ENCODE peak calls at places on chromosomes 7 and 10, in nine cellular contexts. T is colonic mucosa, R is K562, A is lower leg skin, X is pancreas, Y is GM13977, Z is omental fat pad, P is RWPE1, Q is brain microvascular endothelial cell. H is an unnamed sample.

GRCh38 chr10:131000737-131001136 is 310.8 kb downstream of the TCERG1L start:
- DNase-seq in P (no peak), Y (no peak), X (no peak), A (no peak), Q (no peak), Z (no peak), R (no peak), T (no peak), H (no peak)

GRCh38 chr7:8068892-8069686 is 100.5 kb downstream of the GLCCI1 start:
- DNase-seq in R (no peak), P (no peak), Y (no peak), X (no peak), A (no peak), Z (no peak), Q (no peak), T (no peak), H (no peak)

GRCh38 chr7:73429622-73430505 is 3.7 kb upstream of the FZD9 start:
- DNase-seq in T (no peak), Y (no peak), Z (no peak), X (no peak), R (no peak), A (no peak), Q (no peak), P (no peak), H (no peak)

GRCh38 chr7:155565596-155565995 is 19.2 kb upstream of the CNPY1 start:
- DNase-seq in Q (no peak), Y (no peak), X (no peak), R (no peak), T (no peak), A (no peak), P (no peak), Z (no peak), H (no peak)

GRCh38 chr7:93717217-93717900 is 142.8 kb upstream of the CALCR start:
- DNase-seq in A (no peak), R (no peak), X (no peak), Y (no peak), Z (no peak), T (no peak), Q (peak; percentile 28), P (peak; percentile 34), H (no peak)

GRCh38 chr10:92407305-92408016 is 116.5 kb downstream of the MARCHF5 start:
- DNase-seq in T (no peak), R (no peak), Y (no peak), Q (no peak), X (no peak), P (no peak), Z (no peak), A (peak; percentile 30), H (no peak)

GRCh38 chr10:61904711-61905445 is 3.4 kb downstream of the ARID5B start:
- DNase-seq in Z (no peak), P (peak; percentile 79), A (peak; percentile 65), Q (peak; percentile 66), X (no peak), T (peak; percentile 45), Y (peak; percentile 59), R (peak; percentile 50), H (no peak)

GRCh38 chr10:33952692-33953360 is 618.4 kb upstream of the NRP1 start:
- DNase-seq in P (peak; percentile 34), Q (peak; percentile 71), A (no peak), R (no peak), Z (no peak), X (no peak), T (no peak), Y (no peak), H (no peak)

GRCh38 chr10:119750391-119751230 is 24.8 kb downstream of the INPP5F start:
- DNase-seq in Y (peak; percentile 57), R (peak; percentile 59), Z (no peak), T (peak; percentile 73), X (peak; percentile 49), A (peak; percentile 73), P (peak; percentile 67), Q (peak; percentile 69), H (no peak)

GRCh38 chr10:61028861-61029361 is 84.9 kb upstream of the RHOBTB1 start:
- DNase-seq in X (no peak), Y (no peak), A (no peak), T (no peak), Z (no peak), R (no peak), Q (peak; percentile 56), P (no peak), H (no peak)

GRCh38 chr10:131694963-131695813 is 205.6 kb upstream of the PPP2R2D start:
- DNase-seq in A (no peak), T (no peak), Y (no peak), R (no peak), X (no peak), Z (no peak), Q (no peak), P (no peak), H (no peak)

GRCh38 chr10:59134302-59134701 is 42.1 kb upstream of the PHYHIPL start:
- DNase-seq in X (no peak), A (no peak), Y (no peak), Z (no peak), R (no peak), Q (no peak), T (no peak), P (no peak), H (no peak)

GRCh38 chr7:74709880-74710671 is 52.6 kb downstream of the GTF2I start:
- DNase-seq in P (no peak), A (no peak), Q (no peak), Y (no peak), R (no peak), X (no peak), T (no peak), Z (no peak), H (no peak)

GRCh38 chr10:61907011-61907410 is 5.5 kb downstream of the ARID5B start:
- DNase-seq in Y (no peak), Q (no peak), Z (no peak), T (no peak), A (no peak), P (no peak), R (no peak), X (no peak), H (no peak)

GRCh38 chr7:2233876-2234275 is 1.1 kb upstream of the MAD1L1 start:
- DNase-seq in A (no peak), Y (no peak), X (no peak), R (no peak), Z (no peak), T (no peak), P (no peak), Q (no peak), H (no peak)

GRCh38 chr10:5547934-5548660 is 23.3 kb downstream of the CALML3 start:
- DNase-seq in P (no peak), Q (no peak), Z (no peak), A (no peak), T (peak; percentile 73), X (peak; percentile 33), Y (no peak), R (no peak), H (no peak)

GRCh38 chr10:57333880-57334279 is 933.8 kb downstream of the IPMK start:
- DNase-seq in Z (no peak), Y (no peak), X (no peak), R (no peak), A (no peak), P (no peak), T (no peak), Q (no peak), H (no peak)

GRCh38 chr10:57341294-57341693 is 926.4 kb downstream of the IPMK start:
- DNase-seq in T (no peak), A (no peak), Q (no peak), X (no peak), R (no peak), P (no peak), Z (no peak), Y (no peak), H (no peak)

GRCh38 chr10:57336339-57336738 is 931.4 kb downstream of the IPMK start:
- DNase-seq in Z (no peak), T (no peak), Q (no peak), Y (no peak), P (no peak), A (no peak), X (no peak), R (no peak), H (no peak)

GRCh38 chr10:57336865-57337264 is 930.8 kb downstream of the IPMK start:
- DNase-seq in T (no peak), R (no peak), P (no peak), Z (no peak), A (no peak), Y (no peak), Q (no peak), X (no peak), H (no peak)

DNA sequence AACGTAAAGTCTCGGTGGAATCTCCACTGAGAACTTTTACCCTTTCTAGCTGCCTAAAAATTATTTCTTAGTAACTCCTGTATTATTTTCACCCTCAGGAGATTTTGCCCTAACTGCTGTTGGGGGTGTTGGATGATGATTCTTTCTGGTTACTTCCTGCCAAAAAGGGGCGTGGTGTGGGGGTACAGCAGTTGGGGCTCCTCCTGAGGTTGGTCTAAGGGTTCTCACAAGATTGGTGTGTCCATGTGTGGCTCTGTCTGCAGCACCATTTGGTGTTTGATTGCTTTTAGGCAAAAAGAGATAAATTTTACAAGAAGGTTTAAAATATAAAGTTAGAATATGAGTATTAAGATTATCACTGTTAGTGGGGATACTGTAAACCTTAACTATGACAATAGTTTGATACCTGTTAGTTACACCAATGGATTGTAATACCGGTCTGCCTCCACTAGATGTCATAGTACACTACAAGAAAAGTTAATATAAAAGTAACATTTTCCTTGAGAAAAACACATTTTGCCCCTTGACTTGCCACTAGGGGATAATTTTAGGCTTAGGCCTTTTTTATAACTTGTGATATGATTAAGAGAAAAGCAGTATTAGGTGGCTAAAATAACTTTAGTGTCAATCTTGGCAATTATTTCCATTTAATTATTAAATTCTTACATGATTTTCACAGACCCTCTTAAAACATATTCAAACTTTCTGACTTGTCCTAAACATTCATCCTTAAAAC is 928.7 kb downstream of the IPMK start:
- DNase-seq in Q (peak; percentile 36), Y (peak; percentile 55), A (no peak), X (no peak), P (peak; percentile 28), T (no peak), Z (no peak), R (peak; percentile 43), H (peak; percentile 20)
- TF ChIP-seq CTCF in Q (peak; percentile 57), Y (peak; percentile 57), A (no peak), X (peak; percentile 68), P (peak; percentile 74), T (peak; percentile 62), Z (no peak), R (no peak), H (peak; percentile 70)

GRCh38 chr10:128431083-128431482 is 304.9 kb upstream of the MKI67 start:
- DNase-seq in X (no peak), R (no peak), Y (no peak), A (no peak), Z (no peak), P (no peak), T (no peak), Q (no peak), H (no peak)
- TF ChIP-seq CTCF in X (no peak), R (no peak), Y (no peak), A (no peak), Z (no peak), P (no peak), T (no peak), Q (no peak), H (no peak)

GRCh38 chr7:88357295-88357694 is 50.6 kb upstream of the STEAP4 start:
- DNase-seq in P (no peak), Q (peak; percentile 10), T (peak; percentile 28), Y (no peak), Z (no peak), R (no peak), X (peak; percentile 9), A (no peak), H (no peak)
- TF ChIP-seq CTCF in P (no peak), Q (peak; percentile 62), T (peak; percentile 20), Y (peak; percentile 55), Z (no peak), R (no peak), X (no peak), A (no peak), H (no peak)

GRCh38 chr7:95342642-95343252 is 18.4 kb upstream of the PON1 start:
- DNase-seq in Z (no peak), X (no peak), Q (no peak), Y (no peak), P (no peak), R (no peak), T (no peak), A (no peak), H (no peak)
- TF ChIP-seq CTCF in Z (no peak), X (no peak), Q (peak; percentile 36), Y (no peak), P (no peak), R (no peak), T (no peak), A (no peak), H (peak; percentile 4)